ENCODE peak calls at places on chromosomes 11 and 22, in eight cellular contexts. L, M, J, Y, V, R, T and Z are unnamed samples.
A peak's percentile ranks its signal among the peaks of the same experiment; 100 is the strongest.

GRCh38 chr22:49968831-49969661 is 8.5 kb downstream of the PIM3 start:
- DNase-seq in T (no peak), L (no peak), M (no peak), Y (no peak), J (no peak), V (peak; percentile 40), R (no peak), Z (no peak)

GRCh38 chr22:19793656-19794310 is 33.2 kb downstream of the TBX1 start:
- DNase-seq in T (no peak), Y (no peak), V (no peak), R (no peak), M (no peak), L (no peak), J (no peak), Z (no peak)

GRCh38 chr11:134036484-134037092 is 32.3 kb upstream of the JAM3 start:
- DNase-seq in J (no peak), T (peak; percentile 48), Y (no peak), M (no peak), V (peak; percentile 45), L (no peak), R (no peak), Z (no peak)

GRCh38 chr22:43433904-43434600 is 22.2 kb downstream of the MPPED1 start:
- DNase-seq in Y (no peak), M (no peak), V (no peak), J (no peak), T (no peak), R (no peak), L (no peak), Z (no peak)

GRCh38 chr22:32888976-32889375 is 87.5 kb downstream of the TIMP3 start:
- DNase-seq in T (no peak), J (no peak), M (no peak), Y (no peak), L (no peak), V (no peak), R (no peak), Z (no peak)

GRCh38 chr22:30753701-30754100 is 59.0 kb downstream of the OSBP2 start:
- DNase-seq in J (no peak), Y (no peak), T (no peak), R (no peak), L (no peak), M (no peak), V (no peak), Z (no peak)

GRCh38 chr11:78542007-78542406 is 32.7 kb downstream of the NARS2 start:
- DNase-seq in Y (no peak), R (no peak), T (no peak), L (no peak), V (no peak), M (no peak), J (no peak), Z (no peak)

GRCh38 chr22:33073989-33074391 is 15.8 kb upstream of the SYN3 start:
- DNase-seq in V (no peak), M (no peak), L (no peak), J (no peak), R (no peak), Y (no peak), T (no peak), Z (no peak)

GRCh38 chr22:31496735-31497146 is 405 bp downstream of the SFI1 start:
- DNase-seq in V (peak; percentile 32), Y (peak; percentile 34), T (no peak), R (no peak), L (no peak), M (no peak), J (no peak), Z (no peak)

GRCh38 chr11:72411623-72412532 is 22.5 kb downstream of the CLPB start:
- DNase-seq in R (no peak), T (no peak), J (peak; percentile 90), V (no peak), Y (no peak), M (no peak), L (no peak), Z (peak; percentile 69)

GRCh38 chr11:2885017-2885675 is 429 bp downstream of the CDKN1C start:
- DNase-seq in L (peak; percentile 52), R (peak; percentile 83), Y (no peak), J (no peak), V (peak; percentile 57), T (peak; percentile 66), M (no peak), Z (no peak)

GRCh38 chr11:70111269-70112016 is 33.3 kb downstream of the ANO1 start:
- DNase-seq in V (peak; percentile 47), Y (no peak), R (peak; percentile 51), M (no peak), T (peak; percentile 33), L (peak; percentile 28), J (peak; percentile 20), Z (peak; percentile 17)

GRCh38 chr11:59773082-59773438 is 17.9 kb downstream of the STX3 start:
- DNase-seq in V (no peak), Y (no peak), R (no peak), J (no peak), M (no peak), L (no peak), T (no peak), Z (peak; percentile 66)

GRCh38 chr11:133082453-133082781 is 449.9 kb downstream of the OPCML start:
- DNase-seq in M (peak; percentile 26), J (no peak), Y (no peak), V (no peak), L (peak; percentile 41), T (peak; percentile 59), R (no peak), Z (no peak)

GRCh38 chr11:121391914-121392313 is 60.2 kb upstream of the SORL1 start:
- DNase-seq in T (no peak), M (no peak), V (no peak), R (no peak), J (no peak), Y (no peak), L (no peak), Z (no peak)

GRCh38 chr11:16925495-16926065 is 88.6 kb downstream of the PLEKHA7 start:
- DNase-seq in V (peak; percentile 62), M (peak; percentile 66), J (no peak), L (peak; percentile 41), R (peak; percentile 66), T (peak; percentile 90), Y (no peak), Z (no peak)